ENCODE peak calls at places on chromosomes 7 and 10, in ten cellular contexts. P is A549; J is IMR-90; Z is H54; K is effector memory CD8-positive, alpha-beta T cell; H is DMS 273 treated with DMSO at 0.1 percent for 48 hours; T is LoVo; Y is NCI-H345; N is astrocyte of the spinal cord; D is breast epithelium. E is an unnamed sample.

GRCh38 chr7:52168085-52168484 is 851.5 kb upstream of the COBL start:
- DNase-seq in P (peak), J (no peak), Z (peak), K (no peak), H (no peak), T (no peak), Y (no peak), N (no peak), D (no peak), E (no peak)

GRCh38 chr7:16668049-16668858 is 22.3 kb downstream of the BZW2 start:
- DNase-seq in P (peak), J (peak), Z (peak), K (no peak), H (no peak), T (peak), Y (no peak), N (peak), D (peak), E (no peak)

GRCh38 chr7:74494076-74494548 is 40.4 kb downstream of the GTF2IRD1 start:
- DNase-seq in P (no peak), J (no peak), Z (no peak), K (no peak), H (no peak), T (no peak), Y (no peak), N (no peak), D (no peak), E (no peak)

GRCh38 chr10:14447112-14447839 is 116.6 kb upstream of the FRMD4A start:
- DNase-seq in P (no peak), J (no peak), Z (no peak), K (no peak), H (no peak), T (no peak), Y (no peak), N (no peak), D (no peak), E (no peak)

GRCh38 chr7:39186671-39187070 is 209.0 kb downstream of the POU6F2 start:
- DNase-seq in P (no peak), J (no peak), Z (no peak), K (no peak), H (no peak), T (no peak), Y (no peak), N (no peak), D (no peak), E (no peak)

GRCh38 chr7:16934947-16935742 is 53.4 kb upstream of the AGR3 start:
- DNase-seq in P (no peak), J (peak), Z (no peak), K (no peak), H (no peak), T (peak), Y (no peak), N (no peak), D (no peak), E (no peak)

GRCh38 chr10:77245953-77246352 is 391.7 kb downstream of the KCNMA1 start:
- DNase-seq in P (no peak), J (peak), Z (no peak), K (no peak), H (no peak), T (no peak), Y (no peak), N (no peak), D (no peak), E (no peak)

GRCh38 chr10:7410306-7410799 is 481 bp downstream of the SFMBT2 start:
- DNase-seq in P (no peak), J (peak), Z (peak), K (peak), H (no peak), T (no peak), Y (no peak), N (no peak), D (no peak), E (peak)

GRCh38 chr10:78648256-78648860 is 420.4 kb upstream of the ZMIZ1 start:
- DNase-seq in P (no peak), J (peak), Z (no peak), K (no peak), H (no peak), T (no peak), Y (no peak), N (peak), D (no peak), E (no peak)

GRCh38 chr10:100737359-100738054 is 7.9 kb upstream of the PAX2 start:
- DNase-seq in P (no peak), J (no peak), Z (no peak), K (no peak), H (no peak), T (no peak), Y (no peak), N (no peak), D (no peak), E (no peak)

GRCh38 chr10:114492351-114493037 is 88.2 kb upstream of the AFAP1L2 start:
- DNase-seq in P (no peak), J (peak), Z (no peak), K (no peak), H (no peak), T (no peak), Y (no peak), N (peak), D (no peak), E (no peak)

GRCh38 chr10:78764846-78765430 is 303.8 kb upstream of the ZMIZ1 start:
- DNase-seq in P (no peak), J (no peak), Z (no peak), K (no peak), H (no peak), T (no peak), Y (no peak), N (no peak), D (no peak), E (no peak)

GRCh38 chr10:86159797-86160196 is 206.8 kb downstream of the GRID1 start:
- DNase-seq in P (no peak), J (no peak), Z (no peak), K (no peak), H (no peak), T (no peak), Y (no peak), N (no peak), D (no peak), E (no peak)

GRCh38 chr7:107463139-107464078 is 6.4 kb upstream of the GPR22 start:
- DNase-seq in P (peak), J (peak), Z (peak), K (peak), H (peak), T (peak), Y (peak), N (peak), D (peak), E (peak)

GRCh38 chr7:77866791-77867190 is 68.2 kb downstream of the PHTF2 start:
- DNase-seq in P (peak), J (peak), Z (no peak), K (no peak), H (peak), T (peak), Y (no peak), N (peak), D (no peak), E (no peak)

E was measured in B cell.